ENCODE peak calls at places on chromosomes 3 and 15, in nine cellular contexts. One of them, this sample, is unnamed.
A peak's percentile ranks its signal among the peaks of the same experiment; 100 is the strongest.

GRCh38 chr3:138861755-138862333 is 27.1 kb upstream of the PIK3CB start:
- DNase-seq in PC-3: no peak
- DNase-seq in kidney: no peak
- DNase-seq in right cardiac atrium: no peak
- DNase-seq in fibroblast of mammary gland: peak; percentile 82
- DNase-seq in HFF-Myc: no peak
- DNase-seq in mesendoderm: peak; percentile 78
- DNase-seq in foreskin fibroblast: peak; percentile 68
- DNase-seq in sigmoid colon: no peak
- DNase-seq in this sample: peak; percentile 23

GRCh38 chr15:68389936-68390790 is 41.8 kb downstream of the ITGA11 start:
- DNase-seq in PC-3: peak; percentile 31
- DNase-seq in foreskin fibroblast: peak; percentile 23
- DNase-seq in HFF-Myc: no peak
- DNase-seq in fibroblast of mammary gland: peak; percentile 63
- DNase-seq in sigmoid colon: peak; percentile 45
- DNase-seq in kidney: no peak
- DNase-seq in mesendoderm: peak; percentile 71
- DNase-seq in right cardiac atrium: peak; percentile 46
- DNase-seq in this sample: peak; percentile 77

GRCh38 chr15:31396881-31397560 is 70.4 kb downstream of the KLF13 start:
- DNase-seq in foreskin fibroblast: peak; percentile 79
- DNase-seq in sigmoid colon: peak; percentile 94
- DNase-seq in fibroblast of mammary gland: peak; percentile 92
- DNase-seq in HFF-Myc: peak; percentile 36
- DNase-seq in mesendoderm: peak; percentile 98
- DNase-seq in right cardiac atrium: peak; percentile 99
- DNase-seq in PC-3: peak; percentile 70
- DNase-seq in kidney: peak; percentile 98
- DNase-seq in this sample: peak; percentile 91

GRCh38 chr3:126973814-126974213 is 9.1 kb upstream of the PLXNA1 start:
- DNase-seq in kidney: no peak
- DNase-seq in right cardiac atrium: no peak
- DNase-seq in PC-3: no peak
- DNase-seq in foreskin fibroblast: no peak
- DNase-seq in fibroblast of mammary gland: no peak
- DNase-seq in HFF-Myc: no peak
- DNase-seq in sigmoid colon: no peak
- DNase-seq in mesendoderm: no peak
- DNase-seq in this sample: no peak

GRCh38 chr3:5212625-5213573 is 25.4 kb downstream of the EDEM1 start:
- DNase-seq in foreskin fibroblast: no peak
- DNase-seq in sigmoid colon: no peak
- DNase-seq in HFF-Myc: no peak
- DNase-seq in right cardiac atrium: no peak
- DNase-seq in PC-3: peak; percentile 17
- DNase-seq in fibroblast of mammary gland: no peak
- DNase-seq in kidney: no peak
- DNase-seq in mesendoderm: peak; percentile 60
- DNase-seq in this sample: no peak

GRCh38 chr3:182046365-182046764 is 334.6 kb downstream of the SOX2 start:
- DNase-seq in PC-3: no peak
- DNase-seq in foreskin fibroblast: no peak
- DNase-seq in mesendoderm: no peak
- DNase-seq in kidney: no peak
- DNase-seq in right cardiac atrium: no peak
- DNase-seq in fibroblast of mammary gland: no peak
- DNase-seq in HFF-Myc: no peak
- DNase-seq in sigmoid colon: no peak
- DNase-seq in this sample: no peak

GRCh38 chr3:13470894-13471574 is 9.1 kb upstream of the HDAC11 start:
- DNase-seq in HFF-Myc: no peak
- DNase-seq in right cardiac atrium: no peak
- DNase-seq in mesendoderm: no peak
- DNase-seq in fibroblast of mammary gland: no peak
- DNase-seq in foreskin fibroblast: no peak
- DNase-seq in kidney: peak; percentile 45
- DNase-seq in PC-3: peak; percentile 60
- DNase-seq in sigmoid colon: no peak
- DNase-seq in this sample: no peak

GRCh38 chr3:111070772-111071256 is 802 bp upstream of the NECTIN3 start:
- DNase-seq in PC-3: no peak
- DNase-seq in fibroblast of mammary gland: no peak
- DNase-seq in mesendoderm: no peak
- DNase-seq in right cardiac atrium: no peak
- DNase-seq in HFF-Myc: no peak
- DNase-seq in kidney: no peak
- DNase-seq in foreskin fibroblast: no peak
- DNase-seq in sigmoid colon: no peak
- DNase-seq in this sample: no peak

GRCh38 chr3:196047391-196048030 is 34.4 kb downstream of the TFRC start:
- DNase-seq in kidney: no peak
- DNase-seq in right cardiac atrium: no peak
- DNase-seq in mesendoderm: no peak
- DNase-seq in foreskin fibroblast: no peak
- DNase-seq in HFF-Myc: no peak
- DNase-seq in PC-3: no peak
- DNase-seq in fibroblast of mammary gland: no peak
- DNase-seq in sigmoid colon: no peak
- DNase-seq in this sample: no peak

GRCh38 chr15:65916664-65917406 is 47.5 kb downstream of the RAB11A start:
- DNase-seq in HFF-Myc: no peak
- DNase-seq in kidney: peak; percentile 83
- DNase-seq in foreskin fibroblast: peak; percentile 52
- DNase-seq in sigmoid colon: no peak
- DNase-seq in right cardiac atrium: peak; percentile 84
- DNase-seq in fibroblast of mammary gland: peak; percentile 73
- DNase-seq in PC-3: peak; percentile 48
- DNase-seq in mesendoderm: peak; percentile 82
- DNase-seq in this sample: peak; percentile 75

GRCh38 chr15:85788796-85789495 is 5.8 kb downstream of the KLHL25 start:
- DNase-seq in HFF-Myc: no peak
- DNase-seq in sigmoid colon: no peak
- DNase-seq in kidney: peak; percentile 82
- DNase-seq in fibroblast of mammary gland: no peak
- DNase-seq in foreskin fibroblast: no peak
- DNase-seq in right cardiac atrium: no peak
- DNase-seq in mesendoderm: peak; percentile 49
- DNase-seq in PC-3: peak; percentile 19
- DNase-seq in this sample: no peak

GRCh38 chr15:39976291-39977274 is 42.7 kb downstream of the EIF2AK4 start:
- DNase-seq in right cardiac atrium: peak; percentile 89
- DNase-seq in HFF-Myc: no peak
- DNase-seq in sigmoid colon: peak; percentile 82
- DNase-seq in kidney: peak; percentile 86
- DNase-seq in foreskin fibroblast: peak; percentile 41
- DNase-seq in fibroblast of mammary gland: peak; percentile 60
- DNase-seq in PC-3: peak; percentile 75
- DNase-seq in mesendoderm: peak; percentile 65
- DNase-seq in this sample: peak; percentile 74

GRCh38 chr3:81689617-81690016 is 71.8 kb downstream of the GBE1 start:
- DNase-seq in PC-3: no peak
- DNase-seq in kidney: no peak
- DNase-seq in mesendoderm: peak; percentile 1
- DNase-seq in sigmoid colon: no peak
- DNase-seq in HFF-Myc: no peak
- DNase-seq in foreskin fibroblast: no peak
- DNase-seq in fibroblast of mammary gland: no peak
- DNase-seq in right cardiac atrium: no peak
- DNase-seq in this sample: no peak

DNA sequence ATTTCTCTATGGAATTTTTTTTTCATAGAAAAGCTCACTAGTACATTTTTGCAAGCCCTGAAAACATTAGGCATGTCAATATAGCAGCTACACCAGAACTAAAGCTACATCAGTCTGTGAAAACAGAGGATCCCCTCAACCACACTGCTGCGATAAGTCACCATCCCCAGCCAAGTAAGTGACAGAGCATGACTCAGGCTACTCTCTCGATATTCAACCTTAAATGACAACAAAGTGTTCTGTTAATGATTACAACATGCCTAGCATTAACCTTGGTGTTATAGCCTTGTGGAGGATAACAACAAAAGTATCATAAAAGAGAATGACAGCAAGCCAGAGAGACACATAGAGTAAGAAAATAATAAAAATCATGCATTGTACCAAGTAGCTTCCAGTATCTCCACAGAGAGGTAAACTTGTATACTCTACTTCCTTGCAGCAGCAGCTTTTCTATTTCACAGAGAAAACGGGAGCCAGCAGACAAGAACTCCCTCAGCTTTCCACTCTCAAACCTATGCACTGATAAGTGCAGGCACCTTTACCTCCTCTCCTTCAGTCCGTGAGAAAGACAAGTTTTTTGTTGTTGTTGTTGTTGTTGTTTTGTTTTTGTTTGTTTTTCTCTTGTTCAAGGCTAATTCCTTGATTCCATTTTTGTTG is 76.6 kb downstream of the GBE1 start:
- DNase-seq in fibroblast of mammary gland: peak; percentile 64
- DNase-seq in right cardiac atrium: no peak
- DNase-seq in HFF-Myc: peak; percentile 1
- DNase-seq in mesendoderm: no peak
- DNase-seq in foreskin fibroblast: peak; percentile 10
- DNase-seq in kidney: no peak
- DNase-seq in PC-3: peak; percentile 38
- DNase-seq in sigmoid colon: no peak
- DNase-seq in this sample: peak; percentile 48
- H3K4me3 ChIP-seq in fibroblast of mammary gland: no peak overlapping the region
- H3K4me3 ChIP-seq in right cardiac atrium: no peak overlapping the region
- H3K4me3 ChIP-seq in HFF-Myc: no peak overlapping the region
- H3K4me3 ChIP-seq in mesendoderm: no peak overlapping the region
- H3K4me3 ChIP-seq in foreskin fibroblast: no peak overlapping the region
- H3K4me3 ChIP-seq in kidney: no peak overlapping the region
- H3K4me3 ChIP-seq in PC-3: no peak overlapping the region
- H3K4me3 ChIP-seq in sigmoid colon: no peak overlapping the region
- H3K4me3 ChIP-seq in this sample: no peak overlapping the region

DNA sequence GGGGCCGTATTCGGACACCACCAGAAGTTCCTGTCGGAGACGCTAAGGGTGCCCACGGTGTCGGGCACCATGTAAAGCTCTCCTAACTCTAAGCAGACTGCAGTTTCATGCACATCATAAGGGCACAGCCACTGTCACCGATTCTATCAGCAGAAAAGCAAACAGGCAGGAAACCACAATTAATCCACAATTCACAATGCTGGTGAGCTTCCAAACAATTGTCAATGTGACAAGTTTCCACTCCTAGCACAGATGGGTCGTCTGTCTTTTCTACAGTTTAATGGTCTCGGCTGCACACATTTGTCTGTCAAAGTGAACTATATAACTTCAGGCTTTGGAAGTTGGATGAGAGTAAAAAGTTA is 8.8 kb upstream of the OCA2 start:
- DNase-seq in kidney: no peak
- DNase-seq in right cardiac atrium: no peak
- DNase-seq in mesendoderm: no peak
- DNase-seq in HFF-Myc: no peak
- DNase-seq in sigmoid colon: no peak
- DNase-seq in fibroblast of mammary gland: no peak
- DNase-seq in foreskin fibroblast: no peak
- DNase-seq in PC-3: peak; percentile 17
- DNase-seq in this sample: no peak
- H3K4me3 ChIP-seq in kidney: no peak overlapping the region
- H3K4me3 ChIP-seq in right cardiac atrium: peak overlapping the region; percentile 52
- H3K4me3 ChIP-seq in mesendoderm: no peak overlapping the region
- H3K4me3 ChIP-seq in HFF-Myc: no peak overlapping the region
- H3K4me3 ChIP-seq in sigmoid colon: peak overlapping the region; percentile 50
- H3K4me3 ChIP-seq in fibroblast of mammary gland: no peak overlapping the region
- H3K4me3 ChIP-seq in foreskin fibroblast: no peak overlapping the region
- H3K4me3 ChIP-seq in PC-3: no peak overlapping the region
- H3K4me3 ChIP-seq in this sample: no peak overlapping the region

DNA sequence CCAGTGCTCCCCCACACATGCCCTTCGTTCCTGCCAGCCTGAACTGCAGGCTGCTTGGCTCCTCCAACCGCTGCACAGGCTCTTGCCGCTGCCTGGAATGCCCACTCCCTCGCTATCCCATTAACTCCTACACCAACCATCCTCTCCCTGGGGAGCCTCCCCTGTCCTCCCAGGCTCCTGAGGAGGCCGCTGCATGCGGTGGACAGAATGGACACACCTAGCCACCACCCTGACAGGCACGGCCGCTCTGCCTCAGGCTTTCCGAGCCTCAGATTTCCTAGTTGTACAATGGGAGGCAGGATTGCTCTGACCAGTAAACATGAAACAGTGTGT is 2.3 kb downstream of the PLXNB1 start:
- DNase-seq in HFF-Myc: no peak
- DNase-seq in right cardiac atrium: peak; percentile 43
- DNase-seq in foreskin fibroblast: no peak
- DNase-seq in sigmoid colon: no peak
- DNase-seq in mesendoderm: no peak
- DNase-seq in kidney: peak; percentile 50
- DNase-seq in fibroblast of mammary gland: no peak
- DNase-seq in PC-3: no peak
- DNase-seq in this sample: no peak
- H3K4me3 ChIP-seq in HFF-Myc: no peak overlapping the region
- H3K4me3 ChIP-seq in right cardiac atrium: no peak overlapping the region
- H3K4me3 ChIP-seq in foreskin fibroblast: no peak overlapping the region
- H3K4me3 ChIP-seq in sigmoid colon: peak overlapping the region; percentile 93
- H3K4me3 ChIP-seq in mesendoderm: no peak overlapping the region
- H3K4me3 ChIP-seq in kidney: peak overlapping the region; percentile 75
- H3K4me3 ChIP-seq in fibroblast of mammary gland: no peak overlapping the region
- H3K4me3 ChIP-seq in PC-3: no peak overlapping the region
- H3K4me3 ChIP-seq in this sample: no peak overlapping the region

GRCh38 chr3:39519076-39519475 is 51.6 kb downstream of the MOBP start:
- DNase-seq in PC-3: no peak
- DNase-seq in mesendoderm: no peak
- DNase-seq in HFF-Myc: no peak
- DNase-seq in sigmoid colon: no peak
- DNase-seq in kidney: no peak
- DNase-seq in foreskin fibroblast: no peak
- DNase-seq in fibroblast of mammary gland: no peak
- DNase-seq in right cardiac atrium: no peak
- DNase-seq in this sample: no peak
- H3K4me3 ChIP-seq in PC-3: no peak overlapping the region
- H3K4me3 ChIP-seq in mesendoderm: no peak overlapping the region
- H3K4me3 ChIP-seq in HFF-Myc: no peak overlapping the region
- H3K4me3 ChIP-seq in sigmoid colon: no peak overlapping the region
- H3K4me3 ChIP-seq in kidney: no peak overlapping the region
- H3K4me3 ChIP-seq in foreskin fibroblast: no peak overlapping the region
- H3K4me3 ChIP-seq in fibroblast of mammary gland: no peak overlapping the region
- H3K4me3 ChIP-seq in right cardiac atrium: no peak overlapping the region
- H3K4me3 ChIP-seq in this sample: no peak overlapping the region

This sample was measured in cardiac fibroblast.